ENCODE peak calls at places on chromosomes 7 and 10, in four cellular contexts. A is CD4-positive, alpha-beta T cell; T is sciatic nerve; D is effector memory CD4-positive, alpha-beta T cell. W is an unnamed sample.
A peak's percentile ranks its signal among the peaks of the same experiment; 100 is the strongest.

GRCh38 chr10:131641231-131641630 is 259.6 kb upstream of the PPP2R2D start:
- DNase-seq in T (no peak), A (no peak), D (no peak), W (peak; percentile 33)

GRCh38 chr7:25720427-25720826 is 431.6 kb upstream of the NFE2L3 start:
- DNase-seq in T (no peak), D (no peak), A (no peak), W (peak; percentile 64)

GRCh38 chr10:129719889-129720590 is 244.0 kb downstream of the EBF3 start:
- DNase-seq in T (no peak), D (no peak), A (no peak), W (no peak)

GRCh38 chr10:69334258-69335062 is 56.2 kb downstream of the HK1 start:
- DNase-seq in D (no peak), T (no peak), A (no peak), W (no peak)

GRCh38 chr10:96614515-96614914 is 27.7 kb upstream of the TM9SF3 start:
- DNase-seq in D (no peak), T (no peak), A (no peak), W (peak; percentile 25)

GRCh38 chr10:36534471-36535002 is 590.9 kb upstream of the ANKRD30A start:
- DNase-seq in D (no peak), T (no peak), A (no peak), W (peak; percentile 41)

GRCh38 chr10:13158401-13158800 is 3.0 kb upstream of the MCM10 start:
- DNase-seq in T (no peak), A (peak; percentile 36), D (peak; percentile 12), W (no peak)

GRCh38 chr10:112217413-112218390 is 34.1 kb upstream of the GPAM start:
- DNase-seq in D (no peak), A (no peak), T (no peak), W (no peak)

GRCh38 chr10:92121686-92122492 is 169.0 kb downstream of the CPEB3 start:
- DNase-seq in T (no peak), D (no peak), A (no peak), W (no peak)

GRCh38 chr10:79102056-79102874 is 33.5 kb downstream of the ZMIZ1 start:
- DNase-seq in D (no peak), A (no peak), T (peak; percentile 85), W (no peak)

GRCh38 chr7:50342616-50343114 is 38.1 kb downstream of the IKZF1 start:
- DNase-seq in D (peak; percentile 66), T (no peak), A (peak; percentile 65), W (no peak)

GRCh38 chr7:41763626-41764025 is 60.7 kb upstream of the INHBA start:
- DNase-seq in A (no peak), T (no peak), D (no peak), W (no peak)

GRCh38 chr7:39357648-39358047 is 208.6 kb upstream of the YAE1 start:
- DNase-seq in D (no peak), A (no peak), T (no peak), W (no peak)

GRCh38 chr7:54841772-54842707 is 83.0 kb upstream of the SEC61G start:
- DNase-seq in D (no peak), T (no peak), A (no peak), W (peak; percentile 26)

GRCh38 chr10:29555091-29555745 is 79.6 kb downstream of the SVIL start:
- DNase-seq in T (no peak), A (no peak), D (no peak), W (no peak)

GRCh38 chr10:35890970-35891330 is 248.9 kb upstream of the FZD8 start:
- DNase-seq in D (no peak), T (no peak), A (no peak), W (no peak)

GRCh38 chr7:128811631-128812430 is 18.4 kb upstream of the FLNC start:
- DNase-seq in A (no peak), T (no peak), D (no peak), W (no peak)

GRCh38 chr7:100130608-100131453 is 4.1 kb downstream of the MBLAC1 start:
- DNase-seq in D (peak; percentile 75), T (peak; percentile 90), A (peak; percentile 80), W (peak; percentile 64)

GRCh38 chr7:82188636-82189035 is 254.9 kb downstream of the CACNA2D1 start:
- DNase-seq in A (no peak), T (no peak), D (no peak), W (no peak)

GRCh38 chr7:155323001-155323638 is 25.4 kb downstream of the INSIG1 start:
- DNase-seq in D (no peak), A (no peak), T (no peak), W (no peak)

GRCh38 chr7:128137096-128137655 is 103.9 kb upstream of the LEP start:
- DNase-seq in A (no peak), D (no peak), T (no peak), W (peak; percentile 60)

GRCh38 chr7:151038951-151039849 is 9.1 kb upstream of the ASIC3 start:
- DNase-seq in D (peak; percentile 36), T (peak; percentile 80), A (peak; percentile 47), W (peak; percentile 85)

GRCh38 chr7:100604078-100604975 is 2.2 kb downstream of the PCOLCE start:
- DNase-seq in A (peak; percentile 67), D (peak; percentile 72), T (peak; percentile 89), W (peak; percentile 85)

GRCh38 chr10:13990918-13991317 is 339.8 kb downstream of the FRMD4A start:
- DNase-seq in T (peak; percentile 77), A (no peak), D (no peak), W (no peak)

GRCh38 chr10:114261116-114261515 is 22.1 kb downstream of the VWA2 start:
- DNase-seq in A (no peak), T (no peak), D (no peak), W (peak; percentile 87)

GRCh38 chr7:70380315-70381027 is 751.5 kb upstream of the GALNT17 start:
- DNase-seq in D (no peak), A (no peak), T (peak; percentile 77), W (no peak)

GRCh38 chr10:13993169-13993568 is 337.6 kb downstream of the FRMD4A start:
- DNase-seq in A (no peak), T (peak; percentile 78), D (no peak), W (no peak)

W was measured in SW480.